ENCODE peak calls at places on chromosomes 16 and 17, in five cellular contexts. One of them, this sample, is unnamed.

GRCh38 chr17:76382305-76382802 is 2.1 kb upstream of the SPHK1 start:
- DNase-seq in AG10803: peak
- DNase-seq in stimulated activated CD4-positive, alpha-beta T cell treated with anti-CD3 and anti-CD28 coated beads, TNF-alpha, amount 100 ng/mL, for 48 hours: no peak
- DNase-seq in lower leg skin: no peak
- DNase-seq in hepatocyte: peak
- DNase-seq in this sample: no peak

GRCh38 chr17:27247071-27247957 is 46.6 kb upstream of the WSB1 start:
- DNase-seq in stimulated activated CD4-positive, alpha-beta T cell treated with anti-CD3 and anti-CD28 coated beads, TNF-alpha, amount 100 ng/mL, for 48 hours: no peak
- DNase-seq in AG10803: peak
- DNase-seq in hepatocyte: peak
- DNase-seq in lower leg skin: peak
- DNase-seq in this sample: peak

GRCh38 chr16:67459858-67460144 is 21.2 kb downstream of the ATP6V0D1 start:
- DNase-seq in stimulated activated CD4-positive, alpha-beta T cell treated with anti-CD3 and anti-CD28 coated beads, TNF-alpha, amount 100 ng/mL, for 48 hours: no peak
- DNase-seq in AG10803: no peak
- DNase-seq in lower leg skin: no peak
- DNase-seq in hepatocyte: no peak
- DNase-seq in this sample: no peak

GRCh38 chr17:74971069-74971841 is 1.3 kb downstream of the HID1 start:
- DNase-seq in stimulated activated CD4-positive, alpha-beta T cell treated with anti-CD3 and anti-CD28 coated beads, TNF-alpha, amount 100 ng/mL, for 48 hours: no peak
- DNase-seq in lower leg skin: no peak
- DNase-seq in hepatocyte: no peak
- DNase-seq in AG10803: no peak
- DNase-seq in this sample: no peak

GRCh38 chr17:79019631-79020584 is 4.1 kb upstream of the C1QTNF1 start:
- DNase-seq in stimulated activated CD4-positive, alpha-beta T cell treated with anti-CD3 and anti-CD28 coated beads, TNF-alpha, amount 100 ng/mL, for 48 hours: no peak
- DNase-seq in lower leg skin: peak
- DNase-seq in hepatocyte: peak
- DNase-seq in AG10803: peak
- DNase-seq in this sample: no peak

GRCh38 chr16:8943001-8943763 is 20.5 kb downstream of the USP7 start:
- DNase-seq in lower leg skin: no peak
- DNase-seq in AG10803: no peak
- DNase-seq in hepatocyte: no peak
- DNase-seq in stimulated activated CD4-positive, alpha-beta T cell treated with anti-CD3 and anti-CD28 coated beads, TNF-alpha, amount 100 ng/mL, for 48 hours: no peak
- DNase-seq in this sample: no peak

GRCh38 chr16:65373095-65373494 is 251.2 kb upstream of the CDH11 start:
- DNase-seq in lower leg skin: no peak
- DNase-seq in stimulated activated CD4-positive, alpha-beta T cell treated with anti-CD3 and anti-CD28 coated beads, TNF-alpha, amount 100 ng/mL, for 48 hours: no peak
- DNase-seq in hepatocyte: no peak
- DNase-seq in AG10803: peak
- DNase-seq in this sample: no peak

GRCh38 chr16:30983898-30984610 is 953 bp upstream of the HSD3B7 start:
- DNase-seq in stimulated activated CD4-positive, alpha-beta T cell treated with anti-CD3 and anti-CD28 coated beads, TNF-alpha, amount 100 ng/mL, for 48 hours: no peak
- DNase-seq in AG10803: no peak
- DNase-seq in lower leg skin: no peak
- DNase-seq in hepatocyte: no peak
- DNase-seq in this sample: no peak

GRCh38 chr16:57538235-57538711 is 1.9 kb upstream of the CCDC102A start:
- DNase-seq in lower leg skin: peak
- DNase-seq in stimulated activated CD4-positive, alpha-beta T cell treated with anti-CD3 and anti-CD28 coated beads, TNF-alpha, amount 100 ng/mL, for 48 hours: no peak
- DNase-seq in hepatocyte: no peak
- DNase-seq in AG10803: no peak
- DNase-seq in this sample: no peak

GRCh38 chr17:50348522-50349240 is 2.8 kb downstream of the XYLT2 start:
- DNase-seq in AG10803: peak
- DNase-seq in hepatocyte: peak
- DNase-seq in lower leg skin: peak
- DNase-seq in stimulated activated CD4-positive, alpha-beta T cell treated with anti-CD3 and anti-CD28 coated beads, TNF-alpha, amount 100 ng/mL, for 48 hours: no peak
- DNase-seq in this sample: no peak

GRCh38 chr17:6435968-6436367 is 1.0 kb upstream of the AIPL1 start:
- DNase-seq in stimulated activated CD4-positive, alpha-beta T cell treated with anti-CD3 and anti-CD28 coated beads, TNF-alpha, amount 100 ng/mL, for 48 hours: no peak
- DNase-seq in lower leg skin: no peak
- DNase-seq in AG10803: peak
- DNase-seq in hepatocyte: peak
- DNase-seq in this sample: peak

GRCh38 chr17:56176101-56176500 is 22.8 kb downstream of the ANKFN1 start:
- DNase-seq in lower leg skin: no peak
- DNase-seq in hepatocyte: peak
- DNase-seq in stimulated activated CD4-positive, alpha-beta T cell treated with anti-CD3 and anti-CD28 coated beads, TNF-alpha, amount 100 ng/mL, for 48 hours: no peak
- DNase-seq in AG10803: peak
- DNase-seq in this sample: no peak